ENCODE peak calls at places on chromosomes 2 and 18, in eight cellular contexts. K is PC-3, N is IMR-90, J is MM.1S, I is uterus, Y is right atrium auricular region, F is mucosa of descending colon, P is endodermal cell. Z is an unnamed sample. For H3K36me3, the result is how much of the 10 kb centered on the place peaks cover.

GRCh38 chr18:7898181-7898580 is 331.1 kb downstream of the PTPRM start:
- DNase-seq in K (peak), N (no peak), J (no peak), I (no peak), Y (no peak), F (no peak), P (no peak), Z (no peak)

GRCh38 chr2:63843093-63843492 is 1.4 kb downstream of the UGP2 start:
- DNase-seq in K (no peak), N (no peak), J (no peak), I (no peak), Y (no peak), F (no peak), P (no peak), Z (no peak)

GRCh38 chr2:218555527-218555926 is 12.6 kb downstream of the USP37 start:
- DNase-seq in K (no peak), N (no peak), J (no peak), I (no peak), Y (no peak), F (no peak), P (peak), Z (no peak)

GRCh38 chr18:54743596-54743995 is 84.7 kb upstream of the RAB27B start:
- DNase-seq in K (no peak), N (no peak), J (no peak), I (no peak), Y (no peak), F (no peak), P (no peak), Z (no peak)

GRCh38 chr2:215874418-215874817 is 138.9 kb downstream of the MREG start:
- DNase-seq in K (peak), N (peak), J (no peak), I (no peak), Y (no peak), F (no peak), P (no peak), Z (no peak)

GRCh38 chr2:200320344-200320743 is 13.9 kb downstream of the SPATS2L start:
- DNase-seq in K (no peak), N (no peak), J (no peak), I (no peak), Y (no peak), F (no peak), P (no peak), Z (no peak)

GRCh38 chr18:13831864-13832508 is 8.0 kb downstream of the MC5R start:
- DNase-seq in K (peak), N (no peak), J (no peak), I (no peak), Y (peak), F (no peak), P (peak), Z (no peak)

GRCh38 chr2:18885457-18885856 is 296.1 kb upstream of the NT5C1B start:
- DNase-seq in K (no peak), N (no peak), J (no peak), I (no peak), Y (no peak), F (no peak), P (no peak), Z (no peak)

GRCh38 chr2:42787424-42787787 is 5.0 kb downstream of the HAAO start:
- DNase-seq in K (no peak), N (no peak), J (no peak), I (no peak), Y (no peak), F (no peak), P (no peak), Z (no peak)

GRCh38 chr2:109383505-109384307 is 230.1 kb downstream of the SEPTIN10 start:
- DNase-seq in K (no peak), N (no peak), J (no peak), I (peak), Y (no peak), F (no peak), P (peak), Z (no peak)

GRCh38 chr2:96831679-96832078 is 12.1 kb downstream of the ANKRD23 start:
- DNase-seq in K (no peak), N (no peak), J (no peak), I (no peak), Y (no peak), F (no peak), P (peak), Z (no peak)

GRCh38 chr2:218984239-218985020 is 554 bp downstream of the FEV start:
- DNase-seq in K (peak), N (no peak), J (peak), I (no peak), Y (no peak), F (no peak), P (peak), Z (no peak)

DNA sequence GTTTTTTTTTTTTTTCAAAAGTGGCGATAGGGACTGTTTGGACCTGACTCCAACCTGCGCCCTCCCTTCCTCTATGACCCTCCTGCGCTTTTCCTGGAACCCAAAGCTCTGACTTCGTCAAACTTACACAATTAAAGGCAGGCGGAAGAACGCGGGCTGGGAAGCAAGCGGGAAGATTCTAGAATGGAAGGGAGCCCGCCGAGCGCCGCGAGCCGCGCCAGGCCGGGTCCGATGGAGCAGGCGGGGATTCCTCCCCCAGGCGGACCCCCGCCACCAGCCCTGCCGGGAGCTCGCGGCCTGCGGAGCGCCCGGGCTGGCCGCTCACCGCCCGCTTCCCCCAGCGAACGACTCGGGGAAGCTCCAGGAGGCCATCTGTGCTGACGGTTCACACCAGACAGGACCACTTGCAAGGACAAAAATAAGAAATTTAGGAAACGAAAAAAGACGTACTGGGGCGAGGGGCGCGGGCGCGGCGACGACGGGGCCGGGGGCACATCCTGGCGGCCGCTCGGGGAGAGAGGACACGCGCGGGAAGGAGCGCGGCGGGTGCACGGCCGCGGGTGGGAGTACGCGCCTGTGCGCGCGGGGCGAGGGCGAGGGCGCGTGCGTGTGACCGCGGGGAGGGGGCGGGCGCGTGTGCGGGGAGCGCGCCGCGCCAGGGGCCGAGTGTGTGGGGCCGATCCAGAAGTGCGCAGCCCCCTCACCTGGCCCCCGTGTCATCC is 1.1 kb upstream of the SALL3 start:
- DNase-seq in K (no peak), N (no peak), J (no peak), I (no peak), Y (no peak), F (no peak), P (peak), Z (no peak)
- H3K4me3 ChIP-seq in K (no peak), N (no peak), J (no peak), I (no peak), Y (peak), F (no peak), P (peak), Z (no peak)

GRCh38 chr2:170146784-170147183 is 31.2 kb upstream of the MYO3B start:
- DNase-seq in K (no peak), N (no peak), J (no peak), I (no peak), Y (no peak), F (no peak), P (no peak), Z (no peak)
- TF ChIP-seq CTCF in K (no peak), N (no peak), J (no peak), I (no peak), Y (no peak), F (no peak), P (no peak), Z (no peak)

GRCh38 chr2:120979398-120979797 is 243.7 kb downstream of the GLI2 start:
- DNase-seq in K (no peak), N (no peak), J (no peak), I (no peak), Y (no peak), F (no peak), P (no peak), Z (no peak)
- H3K36me3 ChIP-seq in K (under half), N (half or more), J (under half), I (under half), Y (under half), F (under half), P (under half), Z (under half)

GRCh38 chr18:37567994-37568359 is 2.4 kb upstream of the CELF4 start:
- DNase-seq in K (no peak), N (no peak), J (no peak), I (no peak), Y (no peak), F (no peak), P (peak), Z (no peak)

GRCh38 chr18:37565985-37566478 is 434 bp upstream of the CELF4 start:
- DNase-seq in K (no peak), N (peak), J (no peak), I (no peak), Y (no peak), F (no peak), P (peak), Z (no peak)

GRCh38 chr18:37565138-37565984 is at the start of gene CELF4:
- DNase-seq in K (no peak), N (no peak), J (no peak), I (no peak), Y (no peak), F (no peak), P (no peak), Z (no peak)

GRCh38 chr18:37567061-37567993 is 1.7 kb upstream of the CELF4 start:
- DNase-seq in K (no peak), N (no peak), J (no peak), I (no peak), Y (no peak), F (no peak), P (peak), Z (no peak)

DNA sequence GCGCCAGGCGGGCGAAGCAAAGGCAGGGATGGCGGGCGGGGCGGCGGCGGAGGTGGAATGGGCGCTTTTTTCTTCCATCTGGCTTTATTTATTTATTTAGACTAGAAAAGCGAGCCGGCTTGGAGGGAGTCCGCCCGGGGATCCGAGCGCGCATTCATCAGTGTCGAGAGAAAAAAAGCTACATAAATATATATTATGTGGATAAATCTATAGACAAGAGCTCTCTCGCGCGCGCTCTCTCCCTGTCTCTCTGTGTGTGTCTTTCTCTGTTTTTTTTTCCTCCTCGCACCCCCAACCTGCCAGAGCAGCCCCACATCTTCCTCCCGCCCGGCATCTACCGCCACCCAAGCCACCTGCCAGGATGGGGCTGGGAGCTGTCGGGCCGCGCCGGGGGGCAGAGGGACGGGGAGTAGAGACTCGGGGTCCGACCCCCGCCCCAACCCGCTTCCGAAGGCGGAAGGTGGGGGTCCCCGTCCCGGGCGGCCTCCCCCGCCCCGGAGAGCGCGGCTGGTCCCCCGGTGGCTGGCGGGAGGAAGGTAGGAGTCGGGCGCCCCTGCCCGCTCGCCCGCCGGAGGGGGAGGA is 972 bp upstream of the CELF4 start:
- DNase-seq in K (no peak), N (no peak), J (no peak), I (no peak), Y (no peak), F (no peak), P (peak), Z (no peak)
- H3K4me3 ChIP-seq in K (peak), N (peak), J (no peak), I (peak), Y (peak), F (no peak), P (peak), Z (no peak)

GRCh38 chr2:238315031-238315595 is 5.2 kb upstream of the TRAF3IP1 start:
- DNase-seq in K (no peak), N (no peak), J (no peak), I (no peak), Y (no peak), F (no peak), P (no peak), Z (no peak)

GRCh38 chr2:238321467-238321866 is 1.1 kb downstream of the TRAF3IP1 start:
- DNase-seq in K (no peak), N (no peak), J (no peak), I (no peak), Y (no peak), F (no peak), P (no peak), Z (no peak)

GRCh38 chr2:238320648-238321281 is 447 bp downstream of the TRAF3IP1 start:
- DNase-seq in K (peak), N (peak), J (no peak), I (no peak), Y (no peak), F (no peak), P (peak), Z (no peak)

GRCh38 chr2:238322001-238322411 is 1.7 kb downstream of the TRAF3IP1 start:
- DNase-seq in K (no peak), N (no peak), J (no peak), I (no peak), Y (no peak), F (no peak), P (no peak), Z (no peak)

GRCh38 chr2:238320246-238320647 is at the start of gene TRAF3IP1:
- DNase-seq in K (peak), N (peak), J (peak), I (peak), Y (peak), F (peak), P (peak), Z (peak)
- TF ChIP-seq CTCF in K (no peak), N (no peak), J (no peak), I (no peak), Y (no peak), F (no peak), P (no peak), Z (no peak)

GRCh38 chr2:233836359-233836758 is 18.0 kb downstream of the HJURP start:
- DNase-seq in K (no peak), N (no peak), J (no peak), I (no peak), Y (no peak), F (no peak), P (peak), Z (no peak)
- H3K36me3 ChIP-seq in K (half or more), N (under half), J (under half), I (under half), Y (under half), F (under half), P (half or more), Z (under half)

Z was measured in lung.